ENCODE peak calls at places on chromosomes 2 and 18, in ten cellular contexts. I is neuronal stem cell; L is CD8-positive, alpha-beta T cell; X is left colon; A is ovary; N is right cardiac atrium; P is SJCRH30; Y is ACHN; Z is H7; V is activated CD4-positive, CD25-positive, alpha-beta regulatory T cell treated with anti-CD3 and anti-CD28 coated beads, Interleukin-2, amount 50 U/mL, for 16 hours. J is an unnamed sample.

GRCh38 chr2:201654611-201655384 is 11.5 kb upstream of the TMEM237 start:
- DNase-seq in A (no peak), I (no peak), N (no peak), Z (no peak), Y (peak), P (no peak), V (no peak), X (no peak), L (no peak), J (no peak)

GRCh38 chr2:71682341-71682740 is 229.0 kb downstream of the DYSF start:
- DNase-seq in X (no peak), N (no peak), L (no peak), Z (no peak), I (no peak), P (no peak), A (no peak), Y (no peak), V (no peak), J (no peak)

GRCh38 chr18:58076052-58076451 is 32.0 kb downstream of the NEDD4L start:
- DNase-seq in V (no peak), X (no peak), Y (no peak), I (no peak), P (no peak), L (no peak), N (no peak), Z (no peak), A (no peak), J (no peak)

GRCh38 chr2:177281400-177282021 is 17.0 kb upstream of the NFE2L2 start:
- DNase-seq in I (no peak), N (no peak), A (no peak), Y (no peak), P (no peak), Z (no peak), X (no peak), V (no peak), L (no peak), J (no peak)

GRCh38 chr18:61833387-61833786 is 59.4 kb downstream of the RNF152 start:
- DNase-seq in Z (no peak), I (no peak), N (no peak), P (no peak), Y (no peak), V (no peak), L (no peak), A (no peak), X (no peak), J (no peak)

GRCh38 chr2:9771481-9772017 is 71.7 kb upstream of the TAF1B start:
- DNase-seq in N (peak), X (no peak), A (no peak), Z (peak), P (no peak), V (no peak), L (no peak), I (no peak), Y (peak), J (no peak)

GRCh38 chr2:128115921-128116320 is 24.9 kb downstream of the UGGT1 start:
- DNase-seq in Y (no peak), A (no peak), L (no peak), P (no peak), V (no peak), X (no peak), N (no peak), Z (no peak), I (no peak), J (no peak)

GRCh38 chr18:75208055-75208835 is 694 bp downstream of the PTGR3 start:
- DNase-seq in I (peak), X (peak), A (peak), V (no peak), P (peak), Y (peak), L (peak), N (peak), Z (peak), J (peak)

GRCh38 chr2:27843992-27844391 is 46.2 kb downstream of the RBKS start:
- DNase-seq in A (no peak), Z (no peak), L (no peak), V (no peak), N (no peak), P (no peak), I (no peak), Y (no peak), X (no peak), J (no peak)

GRCh38 chr2:156400704-156401678 is 35.2 kb upstream of the GPD2 start:
- DNase-seq in Z (peak), N (peak), Y (peak), L (peak), I (peak), V (peak), X (peak), P (peak), A (peak), J (peak)

GRCh38 chr18:22790545-22791415 is 142.3 kb upstream of the RBBP8 start:
- DNase-seq in V (no peak), I (no peak), Y (no peak), P (peak), L (no peak), A (no peak), N (no peak), Z (no peak), X (no peak), J (no peak)

GRCh38 chr2:73069041-73069854 is 2.3 kb downstream of the SFXN5 start:
- DNase-seq in Z (no peak), A (no peak), Y (no peak), P (no peak), I (no peak), X (no peak), N (no peak), V (no peak), L (no peak), J (no peak)

GRCh38 chr18:45009766-45010165 is 329.1 kb downstream of the SETBP1 start:
- DNase-seq in L (no peak), Z (no peak), Y (no peak), X (no peak), V (no peak), N (no peak), P (no peak), I (no peak), A (no peak), J (no peak)